ENCODE peak calls at places on chromosome 16, in eight cellular contexts. One of them, this sample, is unnamed.

GRCh38 chr16:85033153-85033552 is 5.6 kb downstream of the KIAA0513 start:
- DNase-seq in cardiac muscle cell: no peak
- DNase-seq in foreskin fibroblast: no peak
- DNase-seq in mesendoderm: no peak
- DNase-seq in thoracic aorta: no peak
- DNase-seq in GM23248: no peak
- DNase-seq in mucosa of descending colon: no peak
- DNase-seq in ascending aorta: no peak
- DNase-seq in this sample: no peak

GRCh38 chr16:81708459-81709368 is 70.4 kb upstream of the PLCG2 start:
- DNase-seq in cardiac muscle cell: no peak
- DNase-seq in ascending aorta: no peak
- DNase-seq in GM23248: no peak
- DNase-seq in mesendoderm: no peak
- DNase-seq in foreskin fibroblast: no peak
- DNase-seq in mucosa of descending colon: peak
- DNase-seq in thoracic aorta: no peak
- DNase-seq in this sample: no peak

GRCh38 chr16:69567031-69567680 is 1.4 kb downstream of the NFAT5 start:
- DNase-seq in GM23248: peak
- DNase-seq in thoracic aorta: no peak
- DNase-seq in foreskin fibroblast: no peak
- DNase-seq in cardiac muscle cell: no peak
- DNase-seq in mesendoderm: peak
- DNase-seq in mucosa of descending colon: no peak
- DNase-seq in ascending aorta: no peak
- DNase-seq in this sample: no peak

GRCh38 chr16:27318399-27319256 is 4.9 kb downstream of the IL4R start:
- DNase-seq in cardiac muscle cell: peak
- DNase-seq in mesendoderm: peak
- DNase-seq in foreskin fibroblast: no peak
- DNase-seq in mucosa of descending colon: peak
- DNase-seq in GM23248: no peak
- DNase-seq in ascending aorta: peak
- DNase-seq in thoracic aorta: no peak
- DNase-seq in this sample: peak

GRCh38 chr16:24991349-24991748 is 23.8 kb downstream of the ARHGAP17 start:
- DNase-seq in mucosa of descending colon: no peak
- DNase-seq in thoracic aorta: no peak
- DNase-seq in mesendoderm: no peak
- DNase-seq in GM23248: no peak
- DNase-seq in cardiac muscle cell: no peak
- DNase-seq in foreskin fibroblast: no peak
- DNase-seq in ascending aorta: no peak
- DNase-seq in this sample: no peak

GRCh38 chr16:82456683-82457082 is 170.1 kb upstream of the CDH13 start:
- DNase-seq in cardiac muscle cell: peak
- DNase-seq in foreskin fibroblast: peak
- DNase-seq in mucosa of descending colon: peak
- DNase-seq in mesendoderm: peak
- DNase-seq in ascending aorta: no peak
- DNase-seq in GM23248: peak
- DNase-seq in thoracic aorta: no peak
- DNase-seq in this sample: no peak

GRCh38 chr16:27285676-27286196 is 17.2 kb upstream of the NSMCE1 start:
- DNase-seq in mesendoderm: no peak
- DNase-seq in ascending aorta: peak
- DNase-seq in thoracic aorta: no peak
- DNase-seq in cardiac muscle cell: peak
- DNase-seq in foreskin fibroblast: no peak
- DNase-seq in GM23248: peak
- DNase-seq in mucosa of descending colon: no peak
- DNase-seq in this sample: no peak

GRCh38 chr16:53372942-53373871 is 61.1 kb upstream of the RBL2 start:
- DNase-seq in thoracic aorta: no peak
- DNase-seq in mucosa of descending colon: peak
- DNase-seq in mesendoderm: no peak
- DNase-seq in ascending aorta: no peak
- DNase-seq in GM23248: no peak
- DNase-seq in foreskin fibroblast: no peak
- DNase-seq in cardiac muscle cell: no peak
- DNase-seq in this sample: no peak

GRCh38 chr16:55326261-55326802 is 2.3 kb downstream of the IRX6 start:
- DNase-seq in ascending aorta: no peak
- DNase-seq in cardiac muscle cell: no peak
- DNase-seq in GM23248: no peak
- DNase-seq in foreskin fibroblast: no peak
- DNase-seq in thoracic aorta: no peak
- DNase-seq in mesendoderm: no peak
- DNase-seq in mucosa of descending colon: no peak
- DNase-seq in this sample: no peak

GRCh38 chr16:11022002-11022401 is 77.6 kb downstream of the CLEC16A start:
- DNase-seq in ascending aorta: no peak
- DNase-seq in cardiac muscle cell: no peak
- DNase-seq in GM23248: no peak
- DNase-seq in foreskin fibroblast: no peak
- DNase-seq in thoracic aorta: no peak
- DNase-seq in mucosa of descending colon: no peak
- DNase-seq in mesendoderm: peak
- DNase-seq in this sample: no peak

GRCh38 chr16:58127634-58128033 is 1.5 kb downstream of the CFAP20 start:
- DNase-seq in mucosa of descending colon: no peak
- DNase-seq in mesendoderm: no peak
- DNase-seq in foreskin fibroblast: no peak
- DNase-seq in cardiac muscle cell: no peak
- DNase-seq in GM23248: peak
- DNase-seq in thoracic aorta: no peak
- DNase-seq in ascending aorta: no peak
- DNase-seq in this sample: no peak

GRCh38 chr16:56682703-56683397 is 580 bp downstream of the MT1X start:
- DNase-seq in mesendoderm: no peak
- DNase-seq in ascending aorta: no peak
- DNase-seq in thoracic aorta: no peak
- DNase-seq in GM23248: peak
- DNase-seq in cardiac muscle cell: no peak
- DNase-seq in foreskin fibroblast: no peak
- DNase-seq in mucosa of descending colon: peak
- DNase-seq in this sample: no peak

GRCh38 chr16:87924937-87925670 is 11.2 kb downstream of the CA5A start:
- DNase-seq in thoracic aorta: no peak
- DNase-seq in cardiac muscle cell: no peak
- DNase-seq in ascending aorta: no peak
- DNase-seq in mucosa of descending colon: no peak
- DNase-seq in GM23248: no peak
- DNase-seq in mesendoderm: no peak
- DNase-seq in foreskin fibroblast: no peak
- DNase-seq in this sample: no peak

GRCh38 chr16:51144203-51144602 is 6.9 kb downstream of the SALL1 start:
- DNase-seq in ascending aorta: no peak
- DNase-seq in mucosa of descending colon: no peak
- DNase-seq in GM23248: no peak
- DNase-seq in mesendoderm: no peak
- DNase-seq in foreskin fibroblast: no peak
- DNase-seq in cardiac muscle cell: no peak
- DNase-seq in thoracic aorta: no peak
- DNase-seq in this sample: no peak

GRCh38 chr16:46972971-46973456 is 460 bp downstream of the DNAJA2 start:
- DNase-seq in thoracic aorta: no peak
- DNase-seq in cardiac muscle cell: peak
- DNase-seq in GM23248: peak
- DNase-seq in mucosa of descending colon: peak
- DNase-seq in foreskin fibroblast: peak
- DNase-seq in mesendoderm: peak
- DNase-seq in ascending aorta: no peak
- DNase-seq in this sample: no peak

GRCh38 chr16:76278086-76278485 is 885 bp downstream of the CNTNAP4 start:
- DNase-seq in mucosa of descending colon: no peak
- DNase-seq in ascending aorta: no peak
- DNase-seq in thoracic aorta: no peak
- DNase-seq in GM23248: no peak
- DNase-seq in foreskin fibroblast: no peak
- DNase-seq in mesendoderm: no peak
- DNase-seq in cardiac muscle cell: no peak
- DNase-seq in this sample: no peak

GRCh38 chr16:62363451-62363850 is 327.2 kb upstream of the CDH8 start:
- DNase-seq in mucosa of descending colon: no peak
- DNase-seq in mesendoderm: peak
- DNase-seq in foreskin fibroblast: no peak
- DNase-seq in ascending aorta: no peak
- DNase-seq in cardiac muscle cell: no peak
- DNase-seq in thoracic aorta: no peak
- DNase-seq in GM23248: no peak
- DNase-seq in this sample: no peak

DNA sequence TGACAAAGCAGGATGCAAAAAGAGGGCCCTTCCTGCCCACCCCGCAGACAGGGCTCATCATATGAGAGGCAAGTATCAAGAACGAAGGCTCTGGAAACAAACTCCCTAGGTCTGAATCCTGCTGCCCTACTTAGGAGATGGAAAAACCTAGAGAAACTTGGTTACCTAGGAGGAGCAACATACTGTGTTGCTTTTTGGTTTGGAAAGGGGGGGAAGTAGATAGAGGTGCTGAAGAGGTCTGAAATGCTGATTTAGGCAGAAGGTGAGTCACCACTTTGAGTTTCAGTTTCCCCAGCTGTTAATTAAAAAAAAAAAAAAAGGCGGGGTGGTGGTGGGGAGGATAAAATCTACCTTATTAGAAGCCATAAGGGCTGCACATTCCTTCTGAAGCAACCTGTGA is 1.5 kb downstream of the N4BP1 start:
- DNase-seq in ascending aorta: no peak
- DNase-seq in mucosa of descending colon: no peak
- DNase-seq in foreskin fibroblast: no peak
- DNase-seq in cardiac muscle cell: no peak
- DNase-seq in GM23248: peak
- DNase-seq in mesendoderm: peak
- DNase-seq in thoracic aorta: no peak
- DNase-seq in this sample: no peak
- H3K4me3 ChIP-seq in ascending aorta: peak
- H3K4me3 ChIP-seq in mucosa of descending colon: no peak
- H3K4me3 ChIP-seq in foreskin fibroblast: peak
- H3K4me3 ChIP-seq in cardiac muscle cell: peak
- H3K4me3 ChIP-seq in GM23248: peak
- H3K4me3 ChIP-seq in mesendoderm: no peak
- H3K4me3 ChIP-seq in thoracic aorta: peak
- H3K4me3 ChIP-seq in this sample: peak

GRCh38 chr16:12903325-12904040 is 2.1 kb downstream of the SHISA9 start:
- DNase-seq in thoracic aorta: no peak
- DNase-seq in mucosa of descending colon: no peak
- DNase-seq in GM23248: no peak
- DNase-seq in foreskin fibroblast: no peak
- DNase-seq in ascending aorta: no peak
- DNase-seq in mesendoderm: peak
- DNase-seq in cardiac muscle cell: no peak
- DNase-seq in this sample: no peak

GRCh38 chr16:12900599-12901203 is 697 bp upstream of the SHISA9 start:
- DNase-seq in ascending aorta: no peak
- DNase-seq in foreskin fibroblast: no peak
- DNase-seq in mucosa of descending colon: no peak
- DNase-seq in GM23248: no peak
- DNase-seq in cardiac muscle cell: no peak
- DNase-seq in thoracic aorta: no peak
- DNase-seq in mesendoderm: peak
- DNase-seq in this sample: no peak

GRCh38 chr16:12901204-12901596 is 198 bp upstream of the SHISA9 start:
- DNase-seq in mesendoderm: peak
- DNase-seq in GM23248: no peak
- DNase-seq in foreskin fibroblast: no peak
- DNase-seq in ascending aorta: no peak
- DNase-seq in cardiac muscle cell: no peak
- DNase-seq in mucosa of descending colon: peak
- DNase-seq in thoracic aorta: no peak
- DNase-seq in this sample: no peak

GRCh38 chr16:12902511-12903324 is 1.3 kb downstream of the SHISA9 start:
- DNase-seq in ascending aorta: no peak
- DNase-seq in mesendoderm: peak
- DNase-seq in cardiac muscle cell: no peak
- DNase-seq in GM23248: no peak
- DNase-seq in foreskin fibroblast: no peak
- DNase-seq in thoracic aorta: no peak
- DNase-seq in mucosa of descending colon: no peak
- DNase-seq in this sample: no peak

DNA sequence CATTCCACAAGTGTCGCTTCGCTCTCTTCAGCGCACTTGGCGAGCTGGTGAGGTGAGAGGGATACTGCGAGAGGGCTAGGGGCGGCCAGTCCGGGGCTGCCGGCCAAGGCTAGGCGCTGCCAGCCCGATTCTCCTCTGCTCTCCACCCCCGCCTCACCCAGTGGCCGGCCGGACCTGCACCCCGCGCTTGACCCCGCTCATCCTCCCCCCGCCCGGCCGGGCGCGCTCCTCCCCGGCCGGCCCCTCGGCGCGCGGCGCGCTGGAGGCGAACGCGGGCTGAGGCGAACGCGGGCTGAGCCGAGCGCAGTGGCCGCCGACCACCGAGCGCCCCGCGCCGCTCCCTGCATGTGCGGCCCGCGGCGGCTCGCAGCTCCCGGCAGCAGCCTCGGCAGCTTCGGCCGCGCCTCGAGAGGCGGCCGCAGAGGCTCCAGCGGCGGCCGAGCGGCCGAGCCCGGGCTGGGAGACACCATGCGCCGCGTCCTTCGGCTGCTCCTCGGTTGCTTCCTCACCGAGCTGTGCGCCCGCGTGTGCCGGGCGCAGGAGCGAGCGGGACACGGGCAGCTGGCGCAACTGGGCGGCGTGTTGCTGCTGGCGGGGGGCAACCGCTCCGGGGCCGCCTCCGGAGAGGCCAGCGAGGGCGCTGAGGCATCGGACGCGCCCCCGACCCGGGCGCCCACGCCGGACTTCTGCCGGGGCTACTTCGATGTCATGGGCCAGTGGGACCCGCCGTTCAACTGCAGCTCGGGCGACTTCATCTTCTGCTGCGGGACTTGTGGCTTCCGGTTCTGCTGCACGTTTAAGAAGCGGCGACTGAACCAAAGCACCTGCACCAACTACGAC is at the start of gene SHISA9:
- DNase-seq in mucosa of descending colon: no peak
- DNase-seq in ascending aorta: no peak
- DNase-seq in GM23248: peak
- DNase-seq in mesendoderm: peak
- DNase-seq in foreskin fibroblast: peak
- DNase-seq in thoracic aorta: no peak
- DNase-seq in cardiac muscle cell: no peak
- DNase-seq in this sample: no peak
- H3K4me3 ChIP-seq in mucosa of descending colon: no peak
- H3K4me3 ChIP-seq in ascending aorta: peak
- H3K4me3 ChIP-seq in GM23248: no peak
- H3K4me3 ChIP-seq in mesendoderm: peak
- H3K4me3 ChIP-seq in foreskin fibroblast: no peak
- H3K4me3 ChIP-seq in thoracic aorta: peak
- H3K4me3 ChIP-seq in cardiac muscle cell: peak
- H3K4me3 ChIP-seq in this sample: peak

GRCh38 chr16:29993903-29994612 is 1.4 kb downstream of the HIRIP3 start:
- DNase-seq in GM23248: no peak
- DNase-seq in mesendoderm: no peak
- DNase-seq in mucosa of descending colon: no peak
- DNase-seq in ascending aorta: no peak
- DNase-seq in cardiac muscle cell: no peak
- DNase-seq in thoracic aorta: no peak
- DNase-seq in foreskin fibroblast: no peak
- DNase-seq in this sample: no peak
- H3K4me3 ChIP-seq in GM23248: peak
- H3K4me3 ChIP-seq in mesendoderm: no peak
- H3K4me3 ChIP-seq in mucosa of descending colon: no peak
- H3K4me3 ChIP-seq in ascending aorta: peak
- H3K4me3 ChIP-seq in cardiac muscle cell: no peak
- H3K4me3 ChIP-seq in thoracic aorta: peak
- H3K4me3 ChIP-seq in foreskin fibroblast: no peak
- H3K4me3 ChIP-seq in this sample: no peak

GRCh38 chr16:67665598-67665997 is 952 bp downstream of the ENKD1 start:
- DNase-seq in foreskin fibroblast: no peak
- DNase-seq in thoracic aorta: no peak
- DNase-seq in mesendoderm: no peak
- DNase-seq in GM23248: no peak
- DNase-seq in cardiac muscle cell: no peak
- DNase-seq in ascending aorta: no peak
- DNase-seq in mucosa of descending colon: no peak
- DNase-seq in this sample: no peak
- H3K4me3 ChIP-seq in foreskin fibroblast: peak
- H3K4me3 ChIP-seq in thoracic aorta: peak
- H3K4me3 ChIP-seq in mesendoderm: no peak
- H3K4me3 ChIP-seq in GM23248: peak
- H3K4me3 ChIP-seq in cardiac muscle cell: no peak
- H3K4me3 ChIP-seq in ascending aorta: peak
- H3K4me3 ChIP-seq in mucosa of descending colon: no peak
- H3K4me3 ChIP-seq in this sample: peak